ENCODE peak calls at places on chromosomes 6 and 20, in ten cellular contexts. W is HS-5; X is naive thymus-derived CD8-positive, alpha-beta T cell; B is stimulated activated CD8-positive, alpha-beta memory T cell treated with anti-CD3 and anti-CD28 coated beads, Interleukin-7, amount 100 ng/mL, for 1 hour; Y is psoas muscle; V is lung; Z is fibroblast of pulmonary artery; D is amygdala; K is neural crest cell; S is KBM-7. J is an unnamed sample.

GRCh38 chr6:136166815-136167214 is 83.3 kb downstream of the MTFR2 start:
- DNase-seq in K (no peak), Y (no peak), B (no peak), V (no peak), Z (no peak), W (no peak), D (no peak), X (no peak), S (no peak), J (no peak)

GRCh38 chr20:40797425-40797824 is 108.4 kb upstream of the MAFB start:
- DNase-seq in S (peak; percentile 7), X (no peak), W (no peak), D (no peak), Y (no peak), V (no peak), Z (peak; percentile 14), B (no peak), K (no peak), J (no peak)

GRCh38 chr6:116313377-116313776 is 33.6 kb upstream of the TSPYL1 start:
- DNase-seq in B (no peak), K (no peak), V (no peak), Y (no peak), X (no peak), Z (no peak), S (no peak), W (no peak), D (no peak), J (no peak)

GRCh38 chr20:17470521-17470920 is 60.7 kb downstream of the BFSP1 start:
- DNase-seq in Z (no peak), X (no peak), Y (no peak), K (no peak), W (no peak), D (no peak), S (no peak), V (no peak), B (no peak), J (no peak)

GRCh38 chr20:40680560-40680959 is 8.5 kb downstream of the MAFB start:
- DNase-seq in K (no peak), B (no peak), Z (no peak), X (no peak), D (no peak), V (no peak), S (no peak), W (no peak), Y (no peak), J (no peak)

GRCh38 chr6:137370871-137371633 is 123.1 kb downstream of the OLIG3 start:
- DNase-seq in D (no peak), X (no peak), V (no peak), Z (no peak), W (no peak), B (no peak), S (no peak), Y (no peak), K (no peak), J (no peak)

GRCh38 chr6:13369591-13369990 is 41.3 kb upstream of the TBC1D7 start:
- DNase-seq in W (no peak), K (no peak), Y (no peak), X (no peak), D (no peak), S (no peak), Z (no peak), B (no peak), V (no peak), J (no peak)

GRCh38 chr6:127022297-127022696 is 96.2 kb upstream of the RSPO3 start:
- DNase-seq in B (no peak), Y (no peak), S (no peak), X (no peak), K (no peak), V (peak; percentile 30), Z (no peak), D (no peak), W (no peak), J (no peak)

GRCh38 chr6:159681104-159681503 is 11.9 kb downstream of the SOD2 start:
- DNase-seq in D (no peak), V (no peak), B (no peak), X (no peak), K (no peak), W (no peak), Z (no peak), S (no peak), Y (no peak), J (no peak)

GRCh38 chr6:20202699-20203302 is 9.5 kb downstream of the MBOAT1 start:
- DNase-seq in W (no peak), Y (no peak), S (no peak), V (no peak), Z (no peak), X (no peak), K (no peak), D (no peak), B (no peak), J (no peak)

GRCh38 chr6:26473758-26474438 is 16.1 kb downstream of the BTN2A1 start:
- DNase-seq in W (peak; percentile 96), B (peak; percentile 48), Y (peak; percentile 50), Z (peak; percentile 98), V (peak; percentile 84), K (peak; percentile 48), D (peak; percentile 17), S (peak; percentile 93), X (peak; percentile 48), J (peak; percentile 93)

GRCh38 chr20:32302507-32302872 is 25.0 kb downstream of the KIF3B start:
- DNase-seq in B (no peak), K (no peak), X (no peak), V (no peak), Y (no peak), D (no peak), W (no peak), Z (no peak), S (no peak), J (no peak)

GRCh38 chr6:8513174-8513573 is 77.8 kb upstream of the SLC35B3 start:
- DNase-seq in B (no peak), S (no peak), V (no peak), W (no peak), Y (no peak), X (no peak), Z (no peak), K (no peak), D (no peak), J (no peak)

GRCh38 chr20:23634044-23634801 is 3.5 kb downstream of the CST3 start:
- DNase-seq in V (no peak), K (no peak), Y (no peak), D (no peak), X (no peak), W (no peak), S (no peak), Z (no peak), B (no peak), J (no peak)